ENCODE peak calls at places on chromosomes 16 and 17, in seven cellular contexts. J is GM23338, P is heart right ventricle, N is small intestine, O is tibial artery, H is mammary epithelial cell, A is lower lobe of right lung. E is an unnamed sample.

GRCh38 chr17:81365148-81365600 is 30.1 kb upstream of the BAHCC1 start:
- DNase-seq in N (peak; percentile 83), J (peak; percentile 69), P (no peak), A (peak; percentile 87), H (peak; percentile 82), O (no peak), E (no peak)

GRCh38 chr17:82097187-82097918 is 683 bp downstream of the FASN start:
- DNase-seq in O (no peak), P (no peak), H (peak; percentile 34), J (peak; percentile 25), A (peak; percentile 75), N (peak; percentile 32), E (no peak)

GRCh38 chr16:19135896-19136438 is 22.2 kb downstream of the ITPRIPL2 start:
- DNase-seq in A (peak; percentile 55), H (peak; percentile 64), O (no peak), N (peak; percentile 86), J (no peak), P (peak; percentile 45), E (no peak)

GRCh38 chr16:48295493-48296281 is 48.3 kb upstream of the ABCC11 start:
- DNase-seq in N (peak; percentile 57), A (no peak), J (no peak), O (no peak), H (peak; percentile 65), P (no peak), E (no peak)

GRCh38 chr17:82212331-82213250 is at the start of gene CCDC57:
- DNase-seq in H (peak; percentile 73), N (peak; percentile 74), J (peak; percentile 83), A (peak; percentile 89), P (peak; percentile 85), O (peak; percentile 87), E (peak; percentile 52)

GRCh38 chr16:57946181-57946801 is 24.6 kb downstream of the CNGB1 start:
- DNase-seq in O (no peak), H (no peak), J (no peak), A (no peak), N (no peak), P (no peak), E (no peak)

GRCh38 chr16:1288813-1289479 is 20.5 kb upstream of the UBE2I start:
- DNase-seq in J (peak; percentile 65), H (no peak), N (no peak), O (no peak), P (no peak), A (no peak), E (no peak)

GRCh38 chr16:78543066-78543465 is 443.6 kb downstream of the WWOX start:
- DNase-seq in J (no peak), O (no peak), A (no peak), H (no peak), P (no peak), N (no peak), E (no peak)

GRCh38 chr17:35312790-35313711 is 60.4 kb downstream of the SLFN11 start:
- DNase-seq in O (peak; percentile 68), J (peak; percentile 85), N (peak; percentile 77), P (peak; percentile 33), H (peak; percentile 48), A (peak; percentile 55), E (no peak)

GRCh38 chr17:14331200-14331981 is 30.5 kb downstream of the HS3ST3B1 start:
- DNase-seq in N (no peak), H (no peak), O (no peak), A (no peak), J (peak; percentile 76), P (no peak), E (no peak)

GRCh38 chr16:3215601-3216262 is 19.2 kb downstream of the ZNF200 start:
- DNase-seq in H (no peak), O (no peak), J (no peak), P (no peak), A (no peak), N (no peak), E (no peak)

GRCh38 chr17:56593073-56593740 is at the start of gene NOG:
- DNase-seq in O (peak; percentile 70), H (peak; percentile 61), J (peak; percentile 81), N (no peak), P (peak; percentile 51), A (peak; percentile 61), E (peak; percentile 39)

GRCh38 chr16:57273359-57273758 is 11.1 kb downstream of the PLLP start:
- DNase-seq in J (no peak), P (no peak), O (no peak), A (no peak), H (no peak), N (no peak), E (no peak)

GRCh38 chr17:22221344-22221743 is 529.0 kb downstream of the KCNJ18 start:
- DNase-seq in J (no peak), O (no peak), P (no peak), N (no peak), A (no peak), H (no peak), E (no peak)

GRCh38 chr16:85891776-85892166 is 7.2 kb upstream of the IRF8 start:
- DNase-seq in P (no peak), H (no peak), A (no peak), O (no peak), J (no peak), N (peak; percentile 85), E (no peak)

GRCh38 chr17:51563961-51564360 is 303.6 kb downstream of the UTP18 start:
- DNase-seq in N (no peak), A (no peak), H (no peak), J (no peak), O (no peak), P (no peak), E (no peak)

GRCh38 chr16:35750157-35750689 is 2290.8 kb downstream of the TP53TG3F start:
- DNase-seq in O (no peak), J (no peak), P (no peak), H (no peak), A (no peak), N (no peak), E (no peak)

GRCh38 chr17:79791354-79792123 is 5.3 kb downstream of the CBX8 start:
- DNase-seq in J (peak; percentile 57), A (peak; percentile 38), N (no peak), H (no peak), P (peak; percentile 8), O (no peak), E (no peak)
- H3K4me1 ChIP-seq in J (peaks cover 39% of the 10 kb centered on the region), A (peaks cover 55% of the 10 kb centered on the region), N (peaks cover 2% of the 10 kb centered on the region), H (peaks cover 22% of the 10 kb centered on the region), P (peaks cover 35% of the 10 kb centered on the region), O (peaks cover 46% of the 10 kb centered on the region), E (peaks cover 53% of the 10 kb centered on the region)

GRCh38 chr17:4643676-4644075 is 2.2 kb upstream of the ALOX15 start:
- DNase-seq in P (no peak), O (no peak), A (no peak), J (no peak), H (no peak), N (peak; percentile 57), E (no peak)

GRCh38 chr17:4636474-4637100 is 4.9 kb downstream of the ALOX15 start:
- DNase-seq in P (no peak), H (no peak), O (no peak), A (no peak), N (no peak), J (no peak), E (no peak)

GRCh38 chr17:4645642-4646041 is 4.2 kb upstream of the ALOX15 start:
- DNase-seq in P (no peak), J (no peak), N (no peak), H (no peak), A (no peak), O (no peak), E (no peak)

GRCh38 chr17:4641297-4642195 is at the start of gene ALOX15:
- DNase-seq in A (no peak), N (no peak), P (no peak), O (no peak), J (peak; percentile 60), H (no peak), E (no peak)

DNA sequence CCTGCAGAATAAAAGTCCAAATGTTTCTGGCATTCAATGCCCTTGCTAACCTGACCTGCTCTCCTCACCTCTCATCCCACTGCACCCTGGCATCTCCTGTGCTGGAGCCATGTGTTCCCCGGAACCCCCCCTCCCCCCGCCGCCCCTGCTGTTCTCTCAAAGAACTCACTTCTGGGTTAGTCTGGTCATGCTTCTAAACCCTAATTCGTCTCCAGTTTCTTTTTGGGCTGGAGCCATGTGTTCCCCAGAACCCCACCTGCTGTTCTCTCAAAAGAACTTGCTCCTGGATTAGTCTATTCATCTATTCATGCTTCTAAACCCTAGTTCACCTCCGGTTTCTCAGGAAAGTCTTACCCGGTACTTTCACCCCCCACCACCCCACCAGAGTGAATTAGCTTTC is 808 bp upstream of the ALOX15 start:
- DNase-seq in H (no peak), J (no peak), N (no peak), O (no peak), A (no peak), P (no peak), E (no peak)
- H3K4me3 ChIP-seq in H (no peak overlapping the region), J (peak overlapping the region; percentile 69), N (no peak overlapping the region), O (no peak overlapping the region), A (no peak overlapping the region), P (no peak overlapping the region), E (no peak overlapping the region)

DNA sequence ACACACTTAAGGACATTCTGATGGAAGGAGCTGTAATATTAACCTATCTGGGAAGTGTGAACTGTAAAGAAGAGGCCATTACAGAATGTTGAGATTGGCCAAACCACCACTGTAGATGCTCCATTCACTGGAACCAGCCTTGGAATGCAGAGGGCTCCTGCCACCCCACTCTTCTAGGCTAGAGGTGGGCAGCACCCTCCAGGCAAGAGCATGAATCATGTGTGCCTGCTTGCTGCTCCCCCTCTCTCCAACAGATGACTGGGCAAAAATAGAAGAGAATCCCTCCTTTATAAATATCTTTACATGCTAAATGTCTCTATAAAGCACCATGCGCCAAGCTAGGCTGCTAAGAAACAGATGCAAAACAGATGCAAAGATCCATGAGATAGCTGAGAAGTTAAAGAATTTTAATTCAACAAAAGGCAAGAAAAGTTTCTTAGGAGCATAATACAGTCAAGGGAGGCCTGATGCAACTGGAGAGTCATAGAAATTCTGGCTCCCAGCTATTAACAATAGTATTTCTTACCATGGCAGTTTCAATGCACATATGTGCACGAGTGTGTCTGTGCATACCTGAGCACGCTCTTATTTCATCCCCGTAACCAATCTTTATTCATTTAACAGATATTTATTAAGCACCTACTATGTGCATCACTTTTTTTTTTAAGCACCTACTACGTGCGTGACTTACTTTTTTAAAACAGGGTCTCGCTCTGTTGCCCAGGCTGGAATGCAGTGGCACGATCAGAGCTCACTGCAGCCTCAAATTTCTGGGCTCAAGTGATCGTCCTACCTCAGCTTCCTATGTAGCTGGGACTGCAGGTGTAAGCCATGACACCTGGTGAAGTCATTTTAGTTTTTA is 53.6 kb downstream of the GRIN2A start:
- DNase-seq in H (no peak), O (no peak), J (no peak), P (no peak), A (no peak), N (no peak), E (no peak)
- H3K4me1 ChIP-seq in H (no peaks in the 10 kb centered on the region), O (peaks cover 48% of the 10 kb centered on the region), J (no peaks in the 10 kb centered on the region), P (no peaks in the 10 kb centered on the region), A (no peaks in the 10 kb centered on the region), N (no peaks in the 10 kb centered on the region), E (no peaks in the 10 kb centered on the region)

GRCh38 chr16:25235991-25236390 is 19.2 kb downstream of the AQP8 start:
- DNase-seq in P (no peak), O (no peak), A (no peak), N (no peak), H (no peak), J (peak; percentile 24), E (no peak)
- H3K4me3 ChIP-seq in P (no peak overlapping the region), O (no peak overlapping the region), A (no peak overlapping the region), N (no peak overlapping the region), H (no peak overlapping the region), J (no peak overlapping the region), E (no peak overlapping the region)

DNA sequence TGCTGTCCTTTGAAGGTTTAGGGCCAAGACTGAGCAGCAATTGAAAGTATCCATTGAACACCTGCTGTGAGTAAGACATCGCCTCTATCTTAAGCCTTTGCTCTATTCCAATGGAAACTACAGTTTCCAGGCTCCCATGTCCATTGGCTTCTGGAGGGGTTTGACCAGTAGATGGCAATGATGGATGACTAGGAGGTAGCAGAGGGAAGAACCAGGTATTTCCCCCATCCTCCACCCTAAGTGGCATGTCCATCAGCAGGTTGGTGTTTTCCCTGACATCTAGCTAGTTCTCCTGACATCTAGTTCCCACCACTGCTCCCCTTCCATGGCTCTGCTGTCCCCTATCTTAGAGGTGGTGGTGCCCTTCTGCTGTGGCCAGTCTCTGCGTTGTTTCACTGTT is 58.7 kb downstream of the CENPV start:
- DNase-seq in P (no peak), O (no peak), H (no peak), A (no peak), N (peak; percentile 45), J (no peak), E (no peak)
- H3K4me1 ChIP-seq in P (no peaks in the 10 kb centered on the region), O (no peaks in the 10 kb centered on the region), H (peaks cover 4% of the 10 kb centered on the region), A (no peaks in the 10 kb centered on the region), N (peaks cover 3% of the 10 kb centered on the region), J (no peaks in the 10 kb centered on the region), E (no peaks in the 10 kb centered on the region)

E was measured in tibial nerve.